ENCODE peak calls at places on chromosomes 2 and 18, in eight cellular contexts. O is Right ventricle myocardium inferior, A is GM23248, H is HT-29, K is sigmoid colon, M is left kidney, J is EL, B is endothelial cell. N is an unnamed sample.
A peak's percentile ranks its signal among the peaks of the same experiment; 100 is the strongest.

GRCh38 chr2:111905990-111906735 is 7.8 kb downstream of the MERTK start:
- DNase-seq in H (no peak), A (no peak), M (peak; percentile 76), B (no peak), K (no peak), O (no peak), J (peak; percentile 32), N (no peak)

GRCh38 chr2:182055993-182056392 is 70.3 kb downstream of the PPP1R1C start:
- DNase-seq in B (no peak), A (no peak), H (no peak), K (no peak), O (no peak), M (no peak), J (no peak), N (no peak)

GRCh38 chr2:171703574-171704347 is 16.5 kb downstream of the DYNC1I2 start:
- DNase-seq in H (peak; percentile 33), O (no peak), M (peak; percentile 33), A (peak; percentile 71), B (no peak), J (peak; percentile 37), K (no peak), N (no peak)

GRCh38 chr18:69787825-69788547 is 159.7 kb downstream of the CD226 start:
- DNase-seq in H (no peak), O (no peak), K (no peak), J (peak; percentile 44), A (peak; percentile 68), M (no peak), B (no peak), N (no peak)

GRCh38 chr2:236165491-236166156 is 2.6 kb downstream of the GBX2 start:
- DNase-seq in A (no peak), B (no peak), M (no peak), K (peak; percentile 2), H (no peak), J (no peak), O (no peak), N (no peak)

GRCh38 chr18:42635378-42636048 is 480.0 kb downstream of the RIT2 start:
- DNase-seq in A (no peak), H (peak; percentile 26), O (no peak), K (no peak), J (no peak), B (peak; percentile 5), M (peak; percentile 7), N (no peak)

GRCh38 chr2:217856871-217857270 is 145.9 kb downstream of the TNS1 start:
- DNase-seq in J (no peak), B (no peak), A (no peak), M (no peak), O (peak; percentile 30), K (peak; percentile 70), H (no peak), N (no peak)

GRCh38 chr2:207248702-207249355 is 83.1 kb upstream of the KLF7 start:
- DNase-seq in O (no peak), J (no peak), A (peak; percentile 34), H (no peak), M (no peak), B (no peak), K (no peak), N (no peak)

GRCh38 chr2:65612654-65613053 is 180.3 kb upstream of the SPRED2 start:
- DNase-seq in B (no peak), O (no peak), M (peak; percentile 71), K (no peak), J (peak; percentile 4), H (no peak), A (peak; percentile 14), N (no peak)

GRCh38 chr2:96824079-96824870 is 8.2 kb downstream of the CNNM3 start:
- DNase-seq in A (no peak), O (no peak), B (no peak), J (peak; percentile 26), K (no peak), M (no peak), H (peak; percentile 52), N (no peak)

GRCh38 chr2:205077159-205077558 is 531.9 kb downstream of the PARD3B start:
- DNase-seq in J (no peak), B (no peak), A (no peak), K (no peak), H (no peak), O (no peak), M (no peak), N (no peak)

GRCh38 chr18:59996370-59996966 is 96.7 kb downstream of the PMAIP1 start:
- DNase-seq in J (peak; percentile 52), H (peak; percentile 48), O (no peak), M (peak; percentile 58), A (peak; percentile 68), K (no peak), B (peak; percentile 52), N (no peak)

GRCh38 chr2:209638346-209638745 is 133.3 kb upstream of the UNC80 start:
- DNase-seq in M (no peak), O (no peak), A (peak; percentile 70), H (peak; percentile 26), K (no peak), B (no peak), J (peak; percentile 71), N (no peak)

GRCh38 chr2:219634171-219634940 is 6.9 kb downstream of the SLC4A3 start:
- DNase-seq in H (no peak), A (no peak), M (no peak), B (peak; percentile 2), J (no peak), O (no peak), K (no peak), N (no peak)

GRCh38 chr2:201116959-201117734 is 1.2 kb downstream of the CFLAR start:
- DNase-seq in K (peak; percentile 90), A (peak; percentile 90), J (peak; percentile 79), H (peak; percentile 84), B (peak; percentile 26), O (no peak), M (peak; percentile 75), N (peak; percentile 51)